ENCODE peak calls at places on chromosomes 13 and 19, in eight cellular contexts. C, G, U, L, S, D, K and W are unnamed samples.

GRCh38 chr19:34049944-34050343 is 122.4 kb upstream of the LSM14A start:
- DNase-seq in U (no peak), L (no peak), D (no peak), S (no peak), K (no peak), C (no peak), G (no peak), W (no peak)

GRCh38 chr13:99033814-99034213 is 56.0 kb upstream of the DOCK9 start:
- DNase-seq in C (no peak), K (no peak), D (no peak), L (no peak), G (no peak), U (no peak), S (no peak), W (no peak)

GRCh38 chr19:16216744-16217670 is 19.3 kb downstream of the AP1M1 start:
- DNase-seq in U (peak), D (no peak), L (no peak), G (peak), K (no peak), C (no peak), S (no peak), W (no peak)

GRCh38 chr13:49220035-49220855 is at the start of gene MLNR:
- DNase-seq in G (peak), S (peak), K (no peak), U (no peak), D (no peak), C (peak), L (no peak), W (no peak)

GRCh38 chr13:106919093-106919492 is 351.2 kb upstream of the ARGLU1 start:
- DNase-seq in K (no peak), G (no peak), L (no peak), D (no peak), U (no peak), C (no peak), S (no peak), W (no peak)

GRCh38 chr19:49890349-49891311 is 6.1 kb downstream of the IL4I1 start:
- DNase-seq in G (peak), K (no peak), C (no peak), L (no peak), U (peak), D (no peak), S (peak), W (no peak)

GRCh38 chr13:36454962-36455361 is 22.7 kb downstream of the CCNA1 start:
- DNase-seq in G (no peak), C (no peak), K (no peak), U (no peak), L (no peak), S (no peak), D (no peak), W (no peak)

GRCh38 chr13:84121456-84121855 is 239.2 kb upstream of the SLITRK1 start:
- DNase-seq in L (no peak), K (no peak), S (no peak), D (no peak), U (no peak), G (no peak), C (peak), W (peak)

GRCh38 chr13:65926750-65927171 is 1303.4 kb downstream of the PCDH9 start:
- DNase-seq in G (no peak), S (peak), L (no peak), U (peak), K (no peak), C (no peak), D (no peak), W (no peak)

GRCh38 chr19:16829822-16830289 is 658 bp downstream of the SIN3B start:
- DNase-seq in K (no peak), S (no peak), L (no peak), G (no peak), D (no peak), U (no peak), C (no peak), W (no peak)

GRCh38 chr13:100650321-100650720 is 24.3 kb downstream of the TMTC4 start:
- DNase-seq in S (no peak), L (no peak), G (no peak), D (no peak), C (no peak), K (no peak), U (peak), W (no peak)

GRCh38 chr13:44848956-44849748 is 140.1 kb downstream of the NUFIP1 start:
- DNase-seq in U (no peak), S (no peak), G (no peak), K (no peak), D (no peak), C (peak), L (no peak), W (peak)

GRCh38 chr19:56538761-56539263 is at the start of gene ZFP28:
- DNase-seq in U (no peak), K (peak), C (no peak), G (no peak), D (no peak), L (peak), S (peak), W (no peak)